ENCODE peak calls at places on chromosomes 6 and 20, in five cellular contexts. M, R, U, Q and V are unnamed samples.

GRCh38 chr20:25072226-25072811 is 9.6 kb downstream of the VSX1 start:
- DNase-seq in M (no peak), U (no peak), R (no peak), Q (no peak), V (no peak)

GRCh38 chr6:138162947-138163569 is 1.3 kb downstream of the ARFGEF3 start:
- DNase-seq in R (no peak), M (no peak), Q (no peak), U (no peak), V (no peak)

GRCh38 chr20:2297352-2297717 is 1.5 kb downstream of the TGM3 start:
- DNase-seq in M (no peak), Q (no peak), R (no peak), U (no peak), V (no peak)

GRCh38 chr6:88492824-88493223 is 326.7 kb upstream of the CNR1 start:
- DNase-seq in Q (no peak), R (peak; percentile 39), M (no peak), U (no peak), V (peak; percentile 27)

GRCh38 chr20:9172908-9173307 is 104.0 kb downstream of the PLCB4 start:
- DNase-seq in R (peak; percentile 25), U (no peak), Q (no peak), M (no peak), V (peak; percentile 3)

GRCh38 chr6:129644567-129645015 is 65.4 kb downstream of the ARHGAP18 start:
- DNase-seq in R (peak; percentile 13), M (no peak), U (no peak), Q (no peak), V (no peak)

GRCh38 chr20:23007462-23007861 is 27.6 kb upstream of the SSTR4 start:
- DNase-seq in Q (no peak), M (no peak), U (no peak), R (no peak), V (no peak)

GRCh38 chr6:141610741-141611140 is 522.0 kb upstream of the GJE1 start:
- DNase-seq in U (no peak), Q (no peak), M (no peak), R (peak; percentile 10), V (no peak)

GRCh38 chr20:61499859-61500258 is 247.8 kb downstream of the CDH4 start:
- DNase-seq in M (no peak), R (no peak), U (no peak), Q (no peak), V (no peak)

GRCh38 chr6:51775942-51776860 is 311.2 kb downstream of the PKHD1 start:
- DNase-seq in R (no peak), U (no peak), M (no peak), Q (no peak), V (no peak)

GRCh38 chr6:157861184-157861583 is 38.1 kb downstream of the SNX9 start:
- DNase-seq in R (no peak), M (no peak), Q (no peak), U (no peak), V (no peak)

GRCh38 chr6:36677753-36678487 is 594 bp upstream of the CDKN1A start:
- DNase-seq in M (no peak), Q (no peak), U (no peak), R (no peak), V (no peak)

GRCh38 chr20:6828794-6829423 is 61.4 kb downstream of the BMP2 start:
- DNase-seq in U (peak; percentile 53), R (peak; percentile 68), M (no peak), Q (no peak), V (peak; percentile 35)

GRCh38 chr6:160391419-160392116 is 43.4 kb downstream of the SLC22A3 start:
- DNase-seq in M (no peak), Q (no peak), U (no peak), R (no peak), V (no peak)

GRCh38 chr20:31681128-31681727 is 41.4 kb downstream of the BCL2L1 start:
- DNase-seq in R (no peak), Q (no peak), M (no peak), U (no peak), V (no peak)

GRCh38 chr20:49510562-49511117 is 28.2 kb upstream of the KCNB1 start:
- DNase-seq in Q (no peak), R (peak; percentile 92), M (no peak), U (peak; percentile 78), V (no peak)

GRCh38 chr6:71468841-71469750 is 180.5 kb downstream of the OGFRL1 start:
- DNase-seq in Q (no peak), U (no peak), M (no peak), R (peak; percentile 88), V (no peak)